ENCODE peak calls at places on chromosomes 16 and 17, in four cellular contexts. X is transverse colon, F is tibial artery, B is PC-3. Z is an unnamed sample. For H3K4me1, the result is how much of the 10 kb centered on the place peaks cover.

GRCh38 chr17:40567377-40567776 is 2.1 kb upstream of the CCR7 start:
- DNase-seq in X (no peak), F (no peak), B (no peak), Z (no peak)

GRCh38 chr16:17519041-17519440 is 48.3 kb upstream of the XYLT1 start:
- DNase-seq in X (no peak), F (no peak), B (no peak), Z (peak)

GRCh38 chr16:86985656-86986030 is 331.5 kb downstream of the C16orf95 start:
- DNase-seq in X (no peak), F (no peak), B (no peak), Z (no peak)

GRCh38 chr17:57889892-57890856 is 40.3 kb upstream of the MRPS23 start:
- DNase-seq in X (peak), F (peak), B (peak), Z (peak)

GRCh38 chr17:68954146-68954971 is 833 bp downstream of the ABCA8 start:
- DNase-seq in X (no peak), F (no peak), B (peak), Z (no peak)

GRCh38 chr17:71464241-71464640 is 656.6 kb upstream of the SOX9 start:
- DNase-seq in X (no peak), F (no peak), B (no peak), Z (no peak)

GRCh38 chr16:47475786-47476185 is 14.7 kb downstream of the PHKB start:
- DNase-seq in X (no peak), F (no peak), B (no peak), Z (no peak)

GRCh38 chr17:75571197-75571884 is 16.3 kb upstream of the MYO15B start:
- DNase-seq in X (peak), F (peak), B (no peak), Z (no peak)

GRCh38 chr17:3911271-3912053 is 4.8 kb downstream of the P2RX1 start:
- DNase-seq in X (peak), F (no peak), B (no peak), Z (no peak)

GRCh38 chr17:35947156-35947585 is 3.7 kb upstream of the LYZL6 start:
- DNase-seq in X (peak), F (peak), B (peak), Z (peak)

GRCh38 chr17:60602385-60602742 is 2.4 kb downstream of the PPM1D start:
- DNase-seq in X (no peak), F (no peak), B (peak), Z (no peak)

GRCh38 chr17:63950940-63951907 is 19.1 kb upstream of the CD79B start:
- DNase-seq in X (peak), F (no peak), B (peak), Z (peak)

GRCh38 chr16:88284101-88284500 is 98.7 kb upstream of the ZNF469 start:
- DNase-seq in X (no peak), F (no peak), B (no peak), Z (no peak)

GRCh38 chr17:51508048-51508447 is 247.7 kb downstream of the UTP18 start:
- DNase-seq in X (no peak), F (no peak), B (no peak), Z (no peak)

GRCh38 chr17:12088035-12088434 is 67.4 kb downstream of the MAP2K4 start:
- DNase-seq in X (no peak), F (no peak), B (no peak), Z (no peak)

GRCh38 chr17:12081720-12082119 is 61.0 kb downstream of the MAP2K4 start:
- DNase-seq in X (no peak), F (no peak), B (no peak), Z (no peak)

GRCh38 chr17:12089809-12090384 is 69.2 kb downstream of the MAP2K4 start:
- DNase-seq in X (no peak), F (no peak), B (peak), Z (peak)

GRCh38 chr17:12085076-12085949 is 64.6 kb downstream of the MAP2K4 start:
- DNase-seq in X (no peak), F (no peak), B (no peak), Z (no peak)
- H3K4me1 ChIP-seq in X (under half), F (under half), B (under half), Z (under half)

GRCh38 chr17:29045734-29046133 is 2.8 kb downstream of the PIPOX start:
- DNase-seq in X (no peak), F (no peak), B (no peak), Z (no peak)

GRCh38 chr17:29045026-29045425 is 2.1 kb downstream of the PIPOX start:
- DNase-seq in X (no peak), F (no peak), B (no peak), Z (no peak)

GRCh38 chr17:29043539-29044165 is 711 bp downstream of the PIPOX start:
- DNase-seq in X (no peak), F (no peak), B (no peak), Z (no peak)

GRCh38 chr17:29048440-29049360 is 5.8 kb downstream of the PIPOX start:
- DNase-seq in X (no peak), F (no peak), B (no peak), Z (no peak)

GRCh38 chr17:29046440-29046839 is 3.5 kb downstream of the PIPOX start:
- DNase-seq in X (no peak), F (no peak), B (no peak), Z (no peak)
- H3K27ac ChIP-seq in X (no peak), F (no peak), B (no peak), Z (no peak)

DNA sequence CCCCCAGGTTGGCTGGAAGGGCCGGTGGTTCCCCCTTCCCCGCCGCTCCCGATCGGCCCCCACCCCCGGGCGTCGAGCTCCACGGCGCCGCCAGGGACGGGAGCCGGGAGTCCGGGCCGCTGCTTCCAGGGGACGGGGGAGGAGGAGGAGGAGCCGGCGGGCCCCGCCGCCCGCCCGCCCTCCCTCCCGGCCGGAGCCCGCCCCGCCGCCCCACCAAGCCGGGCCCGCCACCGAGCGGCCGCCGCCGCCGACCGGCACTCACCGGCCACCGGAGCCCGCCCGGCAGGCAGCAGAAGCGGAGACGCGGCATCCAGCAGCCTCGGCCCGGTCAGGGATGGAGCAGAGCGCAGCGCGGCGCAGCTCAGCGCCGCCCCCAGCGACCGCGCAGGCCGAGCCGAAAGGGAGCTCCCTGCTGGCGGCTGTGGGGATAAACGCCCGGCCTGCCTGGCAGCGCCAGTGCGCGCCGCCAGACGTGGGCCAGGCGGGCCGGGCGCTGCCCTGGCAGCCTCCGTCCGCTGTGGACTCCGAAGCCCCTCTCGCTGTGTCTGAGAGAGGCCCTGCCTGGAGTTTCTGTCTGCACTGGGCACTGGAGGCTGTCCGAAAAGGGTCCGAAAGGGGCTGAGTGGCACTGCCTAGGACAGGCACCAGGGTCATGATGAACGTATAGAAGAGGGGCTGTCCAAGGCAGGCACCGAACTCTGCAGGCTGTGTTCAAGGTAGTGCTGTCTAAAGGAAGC is at the start of gene MYO18A:
- DNase-seq in X (peak), F (peak), B (peak), Z (peak)
- TF ChIP-seq CTCF in X (peak), F (peak), B (peak), Z (peak)

GRCh38 chr16:77787452-77787851 is 912 bp upstream of the VAT1L start:
- DNase-seq in X (no peak), F (no peak), B (no peak), Z (no peak)
- H3K4me1 ChIP-seq in X (under half), F (under half), B (under half), Z (under half)